ENCODE peak calls at places on chromosomes 2 and 18, in eight cellular contexts. One of them, this sample, is unnamed.

GRCh38 chr2:210399440-210400041 is 77.0 kb downstream of the LANCL1 start:
- DNase-seq in tibial artery: no peak
- DNase-seq in mesendoderm: no peak
- DNase-seq in RWPE1: no peak
- DNase-seq in lung microvascular endothelial cell: peak
- DNase-seq in pulmonary artery endothelial cell: no peak
- DNase-seq in astrocyte: peak
- DNase-seq in AG04450: no peak
- DNase-seq in this sample: no peak

GRCh38 chr2:178005756-178006155 is 66.8 kb downstream of the PDE11A start:
- DNase-seq in tibial artery: no peak
- DNase-seq in mesendoderm: no peak
- DNase-seq in RWPE1: no peak
- DNase-seq in lung microvascular endothelial cell: peak
- DNase-seq in pulmonary artery endothelial cell: no peak
- DNase-seq in astrocyte: peak
- DNase-seq in AG04450: no peak
- DNase-seq in this sample: no peak

GRCh38 chr2:181778621-181779195 is 98.4 kb upstream of the NEUROD1 start:
- DNase-seq in tibial artery: no peak
- DNase-seq in mesendoderm: no peak
- DNase-seq in RWPE1: no peak
- DNase-seq in lung microvascular endothelial cell: peak
- DNase-seq in pulmonary artery endothelial cell: no peak
- DNase-seq in astrocyte: no peak
- DNase-seq in AG04450: no peak
- DNase-seq in this sample: no peak

GRCh38 chr2:36359006-36359580 is 3.5 kb downstream of the CRIM1 start:
- DNase-seq in tibial artery: no peak
- DNase-seq in mesendoderm: no peak
- DNase-seq in RWPE1: no peak
- DNase-seq in lung microvascular endothelial cell: peak
- DNase-seq in pulmonary artery endothelial cell: no peak
- DNase-seq in astrocyte: no peak
- DNase-seq in AG04450: no peak
- DNase-seq in this sample: no peak

GRCh38 chr2:100297511-100297910 is 24.8 kb downstream of the LONRF2 start:
- DNase-seq in tibial artery: no peak
- DNase-seq in mesendoderm: no peak
- DNase-seq in RWPE1: no peak
- DNase-seq in lung microvascular endothelial cell: no peak
- DNase-seq in pulmonary artery endothelial cell: no peak
- DNase-seq in astrocyte: no peak
- DNase-seq in AG04450: no peak
- DNase-seq in this sample: no peak

GRCh38 chr2:153871231-153872221 is at the start of gene GALNT13:
- DNase-seq in tibial artery: peak
- DNase-seq in mesendoderm: peak
- DNase-seq in RWPE1: peak
- DNase-seq in lung microvascular endothelial cell: no peak
- DNase-seq in pulmonary artery endothelial cell: no peak
- DNase-seq in astrocyte: peak
- DNase-seq in AG04450: no peak
- DNase-seq in this sample: peak

GRCh38 chr2:197092431-197092830 is 165.9 kb upstream of the PGAP1 start:
- DNase-seq in tibial artery: no peak
- DNase-seq in mesendoderm: no peak
- DNase-seq in RWPE1: no peak
- DNase-seq in lung microvascular endothelial cell: no peak
- DNase-seq in pulmonary artery endothelial cell: no peak
- DNase-seq in astrocyte: peak
- DNase-seq in AG04450: peak
- DNase-seq in this sample: no peak

GRCh38 chr2:109269956-109270757 is 141.2 kb downstream of the SH3RF3 start:
- DNase-seq in tibial artery: no peak
- DNase-seq in mesendoderm: no peak
- DNase-seq in RWPE1: no peak
- DNase-seq in lung microvascular endothelial cell: no peak
- DNase-seq in pulmonary artery endothelial cell: no peak
- DNase-seq in astrocyte: no peak
- DNase-seq in AG04450: no peak
- DNase-seq in this sample: no peak

GRCh38 chr18:51028201-51028805 is 1.7 kb upstream of the SMAD4 start:
- DNase-seq in tibial artery: no peak
- DNase-seq in mesendoderm: peak
- DNase-seq in RWPE1: no peak
- DNase-seq in lung microvascular endothelial cell: no peak
- DNase-seq in pulmonary artery endothelial cell: no peak
- DNase-seq in astrocyte: peak
- DNase-seq in AG04450: no peak
- DNase-seq in this sample: no peak

GRCh38 chr2:32009479-32010256 is 1.1 kb downstream of the MEMO1 start:
- DNase-seq in tibial artery: no peak
- DNase-seq in mesendoderm: peak
- DNase-seq in RWPE1: peak
- DNase-seq in lung microvascular endothelial cell: peak
- DNase-seq in pulmonary artery endothelial cell: no peak
- DNase-seq in astrocyte: no peak
- DNase-seq in AG04450: no peak
- DNase-seq in this sample: peak

GRCh38 chr2:41222593-41222992 is 770.7 kb upstream of the SLC8A1 start:
- DNase-seq in tibial artery: no peak
- DNase-seq in mesendoderm: peak
- DNase-seq in RWPE1: no peak
- DNase-seq in lung microvascular endothelial cell: no peak
- DNase-seq in pulmonary artery endothelial cell: no peak
- DNase-seq in astrocyte: no peak
- DNase-seq in AG04450: no peak
- DNase-seq in this sample: no peak

GRCh38 chr2:28668106-28668814 is 83.4 kb upstream of the PPP1CB start:
- DNase-seq in tibial artery: no peak
- DNase-seq in mesendoderm: no peak
- DNase-seq in RWPE1: no peak
- DNase-seq in lung microvascular endothelial cell: no peak
- DNase-seq in pulmonary artery endothelial cell: no peak
- DNase-seq in astrocyte: no peak
- DNase-seq in AG04450: no peak
- DNase-seq in this sample: no peak

GRCh38 chr2:96618599-96619283 is 19.4 kb downstream of the KANSL3 start:
- DNase-seq in tibial artery: peak
- DNase-seq in mesendoderm: no peak
- DNase-seq in RWPE1: no peak
- DNase-seq in lung microvascular endothelial cell: no peak
- DNase-seq in pulmonary artery endothelial cell: no peak
- DNase-seq in astrocyte: peak
- DNase-seq in AG04450: no peak
- DNase-seq in this sample: no peak

GRCh38 chr2:69798466-69798908 is 31.0 kb upstream of the GMCL1 start:
- DNase-seq in tibial artery: peak
- DNase-seq in mesendoderm: peak
- DNase-seq in RWPE1: peak
- DNase-seq in lung microvascular endothelial cell: peak
- DNase-seq in pulmonary artery endothelial cell: no peak
- DNase-seq in astrocyte: peak
- DNase-seq in AG04450: no peak
- DNase-seq in this sample: peak

GRCh38 chr2:240825476-240825875 is 5.5 kb upstream of the KIF1A start:
- DNase-seq in tibial artery: no peak
- DNase-seq in mesendoderm: no peak
- DNase-seq in RWPE1: no peak
- DNase-seq in lung microvascular endothelial cell: no peak
- DNase-seq in pulmonary artery endothelial cell: no peak
- DNase-seq in astrocyte: no peak
- DNase-seq in AG04450: no peak
- DNase-seq in this sample: no peak

GRCh38 chr2:70663411-70663810 is 104.6 kb downstream of the ADD2 start:
- DNase-seq in tibial artery: no peak
- DNase-seq in mesendoderm: no peak
- DNase-seq in RWPE1: no peak
- DNase-seq in lung microvascular endothelial cell: no peak
- DNase-seq in pulmonary artery endothelial cell: no peak
- DNase-seq in astrocyte: no peak
- DNase-seq in AG04450: no peak
- DNase-seq in this sample: no peak

GRCh38 chr2:119541476-119541875 is 2.8 kb upstream of the CFAP221 start:
- DNase-seq in tibial artery: no peak
- DNase-seq in mesendoderm: peak
- DNase-seq in RWPE1: no peak
- DNase-seq in lung microvascular endothelial cell: no peak
- DNase-seq in pulmonary artery endothelial cell: no peak
- DNase-seq in astrocyte: no peak
- DNase-seq in AG04450: no peak
- DNase-seq in this sample: no peak

GRCh38 chr2:26088038-26088643 is 54.3 kb downstream of the RAB10 start:
- DNase-seq in tibial artery: no peak
- DNase-seq in mesendoderm: peak
- DNase-seq in RWPE1: peak
- DNase-seq in lung microvascular endothelial cell: peak
- DNase-seq in pulmonary artery endothelial cell: no peak
- DNase-seq in astrocyte: no peak
- DNase-seq in AG04450: no peak
- DNase-seq in this sample: no peak

GRCh38 chr2:56299166-56299806 is 115.5 kb downstream of the CCDC85A start:
- DNase-seq in tibial artery: no peak
- DNase-seq in mesendoderm: no peak
- DNase-seq in RWPE1: no peak
- DNase-seq in lung microvascular endothelial cell: peak
- DNase-seq in pulmonary artery endothelial cell: no peak
- DNase-seq in astrocyte: peak
- DNase-seq in AG04450: no peak
- DNase-seq in this sample: no peak

GRCh38 chr18:13888317-13888716 is 27.0 kb downstream of the MC2R start:
- DNase-seq in tibial artery: no peak
- DNase-seq in mesendoderm: no peak
- DNase-seq in RWPE1: no peak
- DNase-seq in lung microvascular endothelial cell: no peak
- DNase-seq in pulmonary artery endothelial cell: no peak
- DNase-seq in astrocyte: no peak
- DNase-seq in AG04450: no peak
- DNase-seq in this sample: no peak

GRCh38 chr2:1654696-1655374 is 89.5 kb downstream of the PXDN start:
- DNase-seq in tibial artery: peak
- DNase-seq in mesendoderm: no peak
- DNase-seq in RWPE1: no peak
- DNase-seq in lung microvascular endothelial cell: no peak
- DNase-seq in pulmonary artery endothelial cell: no peak
- DNase-seq in astrocyte: no peak
- DNase-seq in AG04450: no peak
- DNase-seq in this sample: no peak

GRCh38 chr2:109466674-109467575 is 146.8 kb downstream of the SEPTIN10 start:
- DNase-seq in tibial artery: peak
- DNase-seq in mesendoderm: no peak
- DNase-seq in RWPE1: no peak
- DNase-seq in lung microvascular endothelial cell: peak
- DNase-seq in pulmonary artery endothelial cell: no peak
- DNase-seq in astrocyte: peak
- DNase-seq in AG04450: no peak
- DNase-seq in this sample: no peak

GRCh38 chr18:45522371-45522770 is 92.9 kb upstream of the SLC14A2 start:
- DNase-seq in tibial artery: no peak
- DNase-seq in mesendoderm: no peak
- DNase-seq in RWPE1: no peak
- DNase-seq in lung microvascular endothelial cell: no peak
- DNase-seq in pulmonary artery endothelial cell: no peak
- DNase-seq in astrocyte: peak
- DNase-seq in AG04450: no peak
- DNase-seq in this sample: no peak

GRCh38 chr2:119255760-119256573 is 32.3 kb downstream of the STEAP3 start:
- DNase-seq in tibial artery: no peak
- DNase-seq in mesendoderm: peak
- DNase-seq in RWPE1: peak
- DNase-seq in lung microvascular endothelial cell: peak
- DNase-seq in pulmonary artery endothelial cell: peak
- DNase-seq in astrocyte: peak
- DNase-seq in AG04450: peak
- DNase-seq in this sample: no peak

GRCh38 chr2:157315901-157316300 is 9.7 kb downstream of the ERMN start:
- DNase-seq in tibial artery: no peak
- DNase-seq in mesendoderm: no peak
- DNase-seq in RWPE1: no peak
- DNase-seq in lung microvascular endothelial cell: no peak
- DNase-seq in pulmonary artery endothelial cell: no peak
- DNase-seq in astrocyte: no peak
- DNase-seq in AG04450: no peak
- DNase-seq in this sample: no peak

GRCh38 chr2:112889976-112890375 is 21.0 kb upstream of the IL37 start:
- DNase-seq in tibial artery: no peak
- DNase-seq in mesendoderm: no peak
- DNase-seq in RWPE1: no peak
- DNase-seq in lung microvascular endothelial cell: no peak
- DNase-seq in pulmonary artery endothelial cell: no peak
- DNase-seq in astrocyte: no peak
- DNase-seq in AG04450: no peak
- DNase-seq in this sample: no peak

GRCh38 chr2:48306409-48307284 is 223.3 kb upstream of the STON1 start:
- DNase-seq in tibial artery: no peak
- DNase-seq in mesendoderm: no peak
- DNase-seq in RWPE1: peak
- DNase-seq in lung microvascular endothelial cell: no peak
- DNase-seq in pulmonary artery endothelial cell: no peak
- DNase-seq in astrocyte: peak
- DNase-seq in AG04450: no peak
- DNase-seq in this sample: no peak

This sample was measured in left ventricle myocardium inferior.